ENCODE peak calls at places on chromosomes 4 and X, in nine cellular contexts. P, W, D, N, V, Y, J, T and I are unnamed samples.

GRCh38 chr4:67749286-67749685 is 4.9 kb downstream of the GNRHR start:
- DNase-seq in N (no peak), Y (no peak), V (no peak), P (no peak), W (no peak), J (no peak), D (no peak), T (no peak), I (no peak)

GRCh38 chrX:129831486-129831885 is 12.2 kb downstream of the ZDHHC9 start:
- DNase-seq in N (no peak), W (no peak), T (no peak), J (no peak), P (peak; percentile 54), Y (peak; percentile 24), V (peak; percentile 19), D (no peak), I (no peak)

GRCh38 chr4:118718511-118719170 is 33.4 kb downstream of the METTL14 start:
- DNase-seq in T (no peak), Y (no peak), N (no peak), V (no peak), D (no peak), P (no peak), J (no peak), W (peak; percentile 49), I (no peak)

GRCh38 chr4:8176547-8177399 is 18.2 kb upstream of the ABLIM2 start:
- DNase-seq in D (peak; percentile 58), N (no peak), V (no peak), J (no peak), Y (no peak), W (peak; percentile 59), T (peak; percentile 84), P (peak; percentile 66), I (peak; percentile 78)

GRCh38 chrX:48461830-48462229 is 8.2 kb downstream of the SLC38A5 start:
- DNase-seq in J (no peak), T (no peak), V (no peak), P (no peak), N (no peak), D (no peak), W (no peak), Y (no peak), I (no peak)

GRCh38 chrX:153689654-153690465 is 2.1 kb downstream of the SLC6A8 start:
- DNase-seq in V (no peak), W (peak; percentile 52), N (no peak), D (no peak), Y (no peak), J (no peak), T (peak; percentile 59), P (peak; percentile 35), I (no peak)

GRCh38 chr4:120749445-120750151 is 172.9 kb downstream of the PRDM5 start:
- DNase-seq in D (peak; percentile 28), P (no peak), N (no peak), W (no peak), T (no peak), Y (no peak), V (no peak), J (no peak), I (no peak)

GRCh38 chr4:8296491-8296890 is 26.9 kb downstream of the HTRA3 start:
- DNase-seq in V (no peak), J (peak; percentile 8), N (no peak), D (no peak), T (no peak), Y (no peak), W (no peak), P (no peak), I (no peak)

GRCh38 chr4:148530114-148530513 is 87.9 kb upstream of the NR3C2 start:
- DNase-seq in Y (no peak), J (no peak), T (no peak), P (no peak), N (no peak), W (no peak), V (no peak), D (no peak), I (no peak)

GRCh38 chr4:7066006-7066405 is 1.9 kb downstream of the GRPEL1 start:
- DNase-seq in N (no peak), T (no peak), P (no peak), J (peak; percentile 9), V (no peak), W (no peak), D (no peak), Y (no peak), I (no peak)

GRCh38 chrX:72121381-72121780 is 10.3 kb downstream of the RTL5 start:
- DNase-seq in V (peak; percentile 69), T (no peak), P (peak; percentile 64), W (peak; percentile 85), Y (peak; percentile 32), D (peak; percentile 49), N (no peak), J (peak; percentile 45), I (peak; percentile 63)

GRCh38 chrX:119784747-119785446 is 6.5 kb downstream of the RPL39 start:
- DNase-seq in T (peak; percentile 48), P (no peak), J (no peak), Y (peak; percentile 37), D (peak; percentile 44), V (no peak), N (no peak), W (peak; percentile 34), I (peak; percentile 41)

GRCh38 chr4:180350866-180351350 is 1892.3 kb upstream of the TENM3 start:
- DNase-seq in V (no peak), Y (no peak), T (no peak), P (no peak), N (no peak), W (no peak), J (no peak), D (no peak), I (no peak)

GRCh38 chrX:109077788-109078187 is 341.4 kb upstream of the IRS4 start:
- DNase-seq in T (no peak), Y (no peak), P (no peak), W (no peak), N (no peak), D (no peak), V (no peak), J (no peak), I (no peak)

GRCh38 chr4:70671091-70671490 is 4.8 kb upstream of the JCHAIN start:
- DNase-seq in D (no peak), N (no peak), V (no peak), P (no peak), W (no peak), J (no peak), Y (no peak), T (no peak), I (no peak)

GRCh38 chr4:71026086-71026485 is 32.6 kb downstream of the DCK start:
- DNase-seq in Y (no peak), P (no peak), T (no peak), N (no peak), J (no peak), V (no peak), D (no peak), W (peak; percentile 78), I (peak; percentile 73)

GRCh38 chr4:79227896-79228295 is 98.0 kb downstream of the NAA11 start:
- DNase-seq in W (no peak), T (no peak), J (no peak), D (no peak), P (peak; percentile 52), V (peak; percentile 31), Y (no peak), N (peak; percentile 44), I (peak; percentile 70)

DNA sequence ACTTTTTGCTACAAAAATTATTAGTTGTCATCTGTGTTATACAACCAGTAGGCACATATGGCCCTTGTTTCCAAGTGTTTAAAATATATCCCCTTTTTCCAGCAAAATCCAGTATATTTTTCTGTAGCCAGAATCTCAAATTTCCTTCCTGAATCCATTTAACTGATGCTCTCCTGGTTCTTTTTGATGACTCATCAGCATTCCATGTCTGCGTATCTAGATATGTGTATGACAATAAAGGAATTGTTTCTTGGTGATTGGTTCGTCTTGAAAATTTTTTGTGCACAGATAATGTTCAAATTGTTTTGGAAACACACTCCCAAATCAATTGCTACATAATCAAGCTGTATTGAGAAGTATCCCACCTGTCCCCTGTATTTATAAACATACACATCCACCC is 98.3 kb downstream of the ITM2A start:
- DNase-seq in N (no peak), P (no peak), J (no peak), V (no peak), D (no peak), W (no peak), T (no peak), Y (no peak), I (peak; percentile 49)
- H3K4me1 ChIP-seq in N (no peaks in the 10 kb centered on the region), P (peaks cover 12% of the 10 kb centered on the region), J (no peaks in the 10 kb centered on the region), V (no peaks in the 10 kb centered on the region), D (no peaks in the 10 kb centered on the region), W (no peaks in the 10 kb centered on the region), T (no peaks in the 10 kb centered on the region), Y (no peaks in the 10 kb centered on the region), I (no peaks in the 10 kb centered on the region)

DNA sequence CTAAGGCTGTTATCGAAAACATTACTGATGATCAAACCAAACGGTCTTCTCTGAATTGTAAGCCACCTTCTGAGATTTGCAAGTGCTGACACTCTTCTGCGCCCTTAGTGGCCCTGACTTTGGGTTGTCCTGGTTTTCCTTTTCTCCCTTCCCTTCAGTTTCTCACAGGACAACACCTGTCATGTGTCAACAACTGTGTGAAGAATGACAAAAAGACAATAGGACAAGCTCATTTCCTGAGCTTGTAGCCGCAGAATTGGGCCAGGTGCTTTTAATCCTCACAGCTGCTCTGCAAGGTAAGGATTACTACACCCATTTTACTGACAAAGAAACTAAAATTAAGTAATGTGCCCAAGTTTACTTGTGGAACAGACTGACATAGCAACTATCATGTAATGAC is 44.9 kb upstream of the TXK start:
- DNase-seq in N (no peak), D (no peak), Y (no peak), T (peak; percentile 33), J (no peak), V (no peak), P (no peak), W (no peak), I (no peak)
- H3K27ac ChIP-seq in N (no peak overlapping the region), D (no peak overlapping the region), Y (no peak overlapping the region), T (no peak overlapping the region), J (no peak overlapping the region), V (no peak overlapping the region), P (no peak overlapping the region), W (no peak overlapping the region), I (no peak overlapping the region)

DNA sequence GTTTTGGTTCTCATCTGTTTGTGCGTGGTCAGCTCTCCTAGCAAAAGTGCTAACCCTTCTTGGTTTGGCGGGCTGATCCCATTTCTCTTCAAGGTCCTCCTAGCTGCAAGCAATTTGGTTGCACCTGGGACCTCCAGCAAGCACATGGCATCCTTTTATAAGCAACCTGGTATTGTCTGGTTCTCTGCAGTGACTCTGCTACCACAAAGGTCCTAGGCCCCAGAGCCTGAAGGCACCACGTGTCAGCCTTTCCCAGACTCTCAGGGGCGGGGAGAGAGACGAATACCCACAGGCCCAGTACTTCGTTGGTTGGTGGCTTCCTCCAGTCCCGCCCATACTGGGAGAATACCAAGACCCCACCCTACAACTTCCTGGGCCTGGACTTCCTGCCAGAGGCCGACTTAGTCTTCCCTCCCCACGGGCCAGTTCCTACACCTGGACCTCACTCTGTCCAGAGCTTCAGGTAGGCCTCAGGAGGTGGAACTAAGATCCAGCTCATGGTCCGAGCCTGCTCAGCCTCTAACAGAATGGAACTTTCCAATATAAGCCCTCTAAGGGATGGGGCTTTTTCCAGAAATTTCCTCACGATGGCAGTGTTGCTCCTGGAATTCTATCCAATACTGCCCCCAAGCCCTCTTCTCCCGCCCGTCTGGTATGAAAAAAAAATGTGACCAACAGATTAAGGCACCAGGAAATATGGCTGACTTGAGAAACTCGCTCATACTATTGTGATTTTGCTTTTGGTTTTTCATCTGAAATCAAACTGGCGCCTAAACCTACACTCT is 192.5 kb upstream of the STK26 start:
- DNase-seq in Y (peak; percentile 83), T (peak; percentile 95), D (peak; percentile 79), J (peak; percentile 64), P (peak; percentile 79), N (peak; percentile 75), W (peak; percentile 71), V (peak; percentile 76), I (peak; percentile 81)
- TF ChIP-seq CTCF in Y (peak; percentile 43), T (peak; percentile 86), D (no peak), J (peak; percentile 64), P (peak; percentile 49), N (peak; percentile 71), W (peak; percentile 48), V (peak; percentile 85), I (peak; percentile 42)

GRCh38 chr4:113467581-113467980 is 294.0 kb downstream of the CAMK2D start:
- DNase-seq in V (peak; percentile 39), T (no peak), P (no peak), Y (no peak), W (peak; percentile 59), D (no peak), N (no peak), J (no peak), I (peak; percentile 76)
- H3K4me1 ChIP-seq in V (no peaks in the 10 kb centered on the region), T (peaks cover 5% of the 10 kb centered on the region), P (peaks cover 47% of the 10 kb centered on the region), Y (no peaks in the 10 kb centered on the region), W (peaks cover 26% of the 10 kb centered on the region), D (peaks cover 32% of the 10 kb centered on the region), N (peaks cover 9% of the 10 kb centered on the region), J (no peaks in the 10 kb centered on the region), I (no peaks in the 10 kb centered on the region)